ENCODE peak calls at places on chromosome 12, in six cellular contexts. R is tibial nerve; C is mammary epithelial cell; A is IMR-90; J is tibial artery; I is CD4-positive, alpha-beta memory T cell. Q is an unnamed sample. For H3K36me3 and H3K4me1, the result is how much of the 10 kb centered on the place peaks cover.

GRCh38 chr12:112908548-112908947 is 1.8 kb downstream of the OAS1 start:
- DNase-seq in I (no peak), C (no peak), A (no peak), R (no peak), J (no peak), Q (no peak)

GRCh38 chr12:32504626-32505025 is 105.3 kb downstream of the FGD4 start:
- DNase-seq in I (no peak), J (no peak), R (no peak), C (peak), A (peak), Q (no peak)

GRCh38 chr12:11553871-11554533 is 95.5 kb upstream of the ETV6 start:
- DNase-seq in J (peak), R (no peak), C (peak), A (peak), I (peak), Q (peak)

GRCh38 chr12:106126441-106127288 is 12.1 kb downstream of the NUAK1 start:
- DNase-seq in C (peak), A (peak), J (no peak), R (no peak), I (no peak), Q (no peak)

GRCh38 chr12:27652174-27652763 is 44.0 kb upstream of the REP15 start:
- DNase-seq in R (no peak), C (peak), A (peak), I (peak), J (peak), Q (peak)

GRCh38 chr12:24431872-24432271 is 482.4 kb upstream of the SOX5 start:
- DNase-seq in A (no peak), J (no peak), C (no peak), R (no peak), I (no peak), Q (no peak)

GRCh38 chr12:78120866-78121590 is 290.3 kb downstream of the NAV3 start:
- DNase-seq in R (no peak), A (peak), J (no peak), C (no peak), I (no peak), Q (no peak)

GRCh38 chr12:95593266-95593871 is 42.1 kb upstream of the USP44 start:
- DNase-seq in C (no peak), A (no peak), J (no peak), R (no peak), I (no peak), Q (no peak)

GRCh38 chr12:98224584-98225221 is 290.7 kb upstream of the TMPO start:
- DNase-seq in J (no peak), C (no peak), A (no peak), R (no peak), I (no peak), Q (no peak)

GRCh38 chr12:126171936-126172559 is 1106.8 kb downstream of the AACS start:
- DNase-seq in J (no peak), R (no peak), C (no peak), I (no peak), A (no peak), Q (no peak)

GRCh38 chr12:90337018-90337417 is 618.0 kb downstream of the CCER1 start:
- DNase-seq in I (no peak), J (no peak), R (no peak), C (no peak), A (no peak), Q (no peak)

GRCh38 chr12:119788783-119789182 is 88.3 kb downstream of the CIT start:
- DNase-seq in A (peak), J (no peak), R (no peak), C (peak), I (no peak), Q (no peak)

DNA sequence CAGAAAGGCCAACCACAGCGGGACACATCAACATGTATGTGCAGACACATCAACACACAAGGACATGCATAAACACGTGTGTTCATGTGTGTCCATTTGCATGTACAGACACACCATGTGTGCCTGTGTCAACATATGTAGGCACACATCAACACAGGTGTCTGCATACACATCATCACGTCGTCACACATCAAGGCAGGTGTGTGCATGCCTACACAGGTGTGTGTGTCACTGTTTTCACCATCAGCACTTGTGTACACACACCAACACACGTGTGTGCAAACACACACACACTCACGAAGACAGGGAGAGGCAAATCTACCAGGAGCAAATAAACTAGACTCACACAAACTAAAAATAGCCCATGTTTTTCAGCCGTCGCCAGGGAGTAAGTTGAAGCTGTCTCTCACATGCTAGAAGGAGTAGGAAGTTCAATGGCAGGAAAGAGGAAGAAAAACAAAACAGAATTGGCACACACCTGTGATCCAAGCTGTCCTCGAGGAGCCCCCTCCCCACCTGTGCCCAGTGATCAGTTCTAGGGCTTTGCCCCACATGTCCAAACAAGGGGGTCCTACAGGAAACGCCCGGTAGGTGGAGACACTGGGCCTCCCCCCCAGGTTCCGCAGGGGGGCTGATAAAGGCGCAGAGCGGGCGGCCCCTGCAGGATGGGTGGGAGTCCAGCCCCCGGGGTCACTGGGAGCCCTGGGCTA is 7.4 kb downstream of the SCARB1 start:
- DNase-seq in J (no peak), A (no peak), R (no peak), C (no peak), I (no peak), Q (no peak)
- H3K36me3 ChIP-seq in J (under half), A (under half), R (under half), C (under half), I (under half), Q (under half)

GRCh38 chr12:13209279-13210021 is 12.9 kb downstream of the EMP1 start:
- DNase-seq in J (no peak), A (no peak), C (no peak), R (no peak), I (no peak), Q (no peak)

GRCh38 chr12:13211191-13211858 is 14.8 kb downstream of the EMP1 start:
- DNase-seq in A (peak), C (no peak), I (no peak), J (no peak), R (no peak), Q (no peak)

GRCh38 chr12:13210022-13210539 is 13.6 kb downstream of the EMP1 start:
- DNase-seq in I (no peak), A (no peak), R (no peak), C (no peak), J (no peak), Q (no peak)

GRCh38 chr12:13210543-13211190 is 14.1 kb downstream of the EMP1 start:
- DNase-seq in R (no peak), J (no peak), I (no peak), A (no peak), C (no peak), Q (no peak)

DNA sequence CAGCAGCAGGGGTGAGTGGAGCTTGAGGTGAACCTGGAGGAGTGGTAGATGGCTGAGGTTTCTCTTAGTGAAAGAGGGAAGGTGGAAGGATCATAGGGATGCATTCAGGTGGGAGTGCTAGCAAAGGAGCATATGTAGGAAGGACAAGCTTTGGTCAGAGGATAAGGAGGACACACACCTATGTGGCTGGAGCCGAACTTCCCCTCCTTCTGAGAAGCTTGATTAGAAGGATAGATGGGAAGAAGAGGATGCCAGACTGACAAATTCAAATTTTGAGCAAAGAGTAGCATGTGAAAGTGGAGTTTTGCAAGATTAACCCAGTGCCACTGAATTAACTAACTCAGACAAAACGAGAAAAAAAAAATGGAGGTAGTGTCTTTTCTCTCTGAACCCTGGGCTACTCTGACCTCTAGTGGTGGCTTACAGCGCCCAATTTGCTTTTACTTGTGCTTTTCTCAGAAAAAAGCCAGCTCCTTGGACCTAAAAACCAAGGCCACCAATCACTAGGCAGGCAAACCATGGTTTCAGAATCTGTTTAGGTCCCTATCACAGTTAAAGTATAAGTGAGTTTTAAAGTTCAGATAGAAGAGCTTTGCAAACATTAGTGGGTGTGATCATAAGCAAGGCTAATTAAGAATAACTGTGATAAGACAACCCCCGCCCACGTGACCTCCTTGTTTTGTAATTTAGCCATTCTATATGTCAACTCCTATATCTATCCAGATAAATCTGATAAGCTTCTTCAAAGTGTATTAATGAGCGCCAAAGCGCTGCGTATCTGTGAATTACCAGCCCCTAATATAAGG is 15.5 kb downstream of the EMP1 start:
- DNase-seq in C (no peak), I (peak), A (peak), J (peak), R (peak), Q (peak)
- H3K27ac ChIP-seq in C (peak), I (no peak), A (no peak), J (no peak), R (peak), Q (no peak)

GRCh38 chr12:93621986-93622385 is 49.5 kb downstream of the SOCS2 start:
- DNase-seq in A (peak), R (no peak), J (no peak), C (no peak), I (no peak), Q (no peak)

GRCh38 chr12:93614917-93615596 is 42.6 kb downstream of the SOCS2 start:
- DNase-seq in I (no peak), R (no peak), A (peak), C (no peak), J (no peak), Q (no peak)

GRCh38 chr12:93622485-93622884 is 50.0 kb downstream of the SOCS2 start:
- DNase-seq in I (no peak), R (no peak), J (no peak), C (no peak), A (peak), Q (no peak)

GRCh38 chr12:93616584-93617101 is 44.2 kb downstream of the SOCS2 start:
- DNase-seq in J (no peak), C (peak), I (no peak), A (peak), R (no peak), Q (no peak)

DNA sequence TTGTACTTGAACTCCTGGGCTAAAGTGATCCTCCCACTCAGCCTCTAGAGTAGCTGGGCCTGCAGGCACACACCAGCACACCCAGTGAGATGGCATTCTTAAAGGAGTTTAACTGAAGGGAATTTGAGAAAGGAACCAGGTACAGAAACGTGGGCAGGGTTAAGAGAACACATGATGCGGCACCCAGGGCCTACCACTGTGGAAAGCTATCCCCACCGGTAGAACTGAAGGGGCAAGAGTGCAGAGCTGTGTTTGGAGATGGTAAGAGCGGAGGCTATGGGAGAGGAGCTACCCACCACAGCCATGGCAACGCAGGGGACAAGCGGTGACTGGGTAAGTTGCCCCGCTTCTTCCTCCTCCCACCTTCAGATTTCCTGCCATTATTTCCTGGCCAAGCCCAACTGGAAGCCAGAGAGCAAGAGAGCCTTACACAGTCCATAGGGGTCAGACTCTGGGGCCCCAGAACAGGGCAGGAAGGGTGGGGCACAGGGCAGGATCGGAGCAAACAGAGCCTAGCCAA is 46.5 kb downstream of the SOCS2 start:
- DNase-seq in J (no peak), R (no peak), A (no peak), C (no peak), I (no peak), Q (no peak)
- H3K4me1 ChIP-seq in J (under half), R (under half), A (under half), C (under half), I (under half), Q (under half)

DNA sequence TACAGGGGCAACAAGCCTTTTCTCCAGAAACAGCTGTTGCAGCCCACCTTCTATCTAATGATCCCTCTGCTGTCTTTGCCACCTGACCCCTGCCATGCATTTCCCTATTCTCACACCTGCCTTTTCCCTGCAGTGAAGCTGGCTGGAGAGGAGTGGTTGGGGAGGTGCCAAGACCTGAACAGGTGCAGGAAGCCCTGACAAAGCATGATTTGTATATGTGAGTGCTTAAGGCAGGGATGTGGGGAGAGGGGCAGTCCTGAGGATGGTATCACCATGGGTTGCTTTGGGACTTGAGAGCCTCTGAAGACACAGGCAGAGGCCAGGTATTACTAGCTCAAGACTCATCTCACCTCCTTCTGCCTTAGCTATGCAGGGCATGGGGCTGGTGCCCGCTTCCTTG is 2.9 kb upstream of the PFDN5 start:
- DNase-seq in C (no peak), R (no peak), I (no peak), A (no peak), J (no peak), Q (no peak)
- H3K36me3 ChIP-seq in C (under half), R (under half), I (under half), A (under half), J (under half), Q (under half)

GRCh38 chr12:14561677-14562076 is 6.0 kb downstream of the PLBD1 start:
- DNase-seq in I (no peak), A (no peak), R (no peak), J (no peak), C (no peak), Q (peak)
- H3K27ac ChIP-seq in I (no peak), A (no peak), R (no peak), J (no peak), C (no peak), Q (peak)

Q was measured in Peyer's patch.